ENCODE peak calls at places on chromosomes 2 and 18, in four cellular contexts. I, F, T and N are unnamed samples. For H3K9me3 and H3K4me1, the result is how much of the 10 kb centered on the place peaks cover.

GRCh38 chr2:237665713-237666143 is 38.3 kb downstream of the LRRFIP1 start:
- ATAC-seq in I (peak), T (no peak), F (peak), N (no peak)

GRCh38 chr2:144325086-144325485 is 194.8 kb downstream of the ZEB2 start:
- ATAC-seq in F (peak), T (no peak), I (no peak), N (no peak)

GRCh38 chr18:63844254-63844653 is 43.3 kb upstream of the SERPINB2 start:
- ATAC-seq in I (peak), T (peak), F (peak), N (no peak)

GRCh38 chr2:56449449-56449860 is 265.7 kb downstream of the CCDC85A start:
- ATAC-seq in I (peak), F (no peak), T (peak), N (no peak)

GRCh38 chr2:240411261-240412160 is 24.0 kb upstream of the GPC1 start:
- ATAC-seq in T (no peak), I (peak), F (no peak), N (no peak)

GRCh38 chr2:46336560-46336959 is 39.4 kb downstream of the EPAS1 start:
- ATAC-seq in F (no peak), I (peak), T (peak), N (no peak)

GRCh38 chr2:179460101-179460500 is 195.5 kb upstream of the SESTD1 start:
- ATAC-seq in F (no peak), T (peak), I (peak), N (no peak)

GRCh38 chr2:8477511-8478132 is 204.2 kb upstream of the ID2 start:
- ATAC-seq in F (peak), I (no peak), T (no peak), N (peak)

GRCh38 chr2:100561191-100561590 is 1.6 kb upstream of the PDCL3 start:
- ATAC-seq in F (no peak), T (no peak), I (no peak), N (no peak)

GRCh38 chr2:73822991-73823390 is 5.8 kb upstream of the STAMBP start:
- ATAC-seq in F (no peak), I (no peak), T (no peak), N (no peak)

GRCh38 chr18:36769611-36770314 is 59.0 kb downstream of the TPGS2 start:
- ATAC-seq in T (peak), F (peak), I (peak), N (no peak)

GRCh38 chr2:73175663-73176204 is 26.6 kb upstream of the NOTO start:
- ATAC-seq in T (no peak), F (peak), I (peak), N (peak)

GRCh38 chr2:132773331-132773730 is 103.3 kb upstream of the LYPD1 start:
- ATAC-seq in F (peak), I (no peak), T (no peak), N (no peak)

GRCh38 chr2:7672027-7672684 is 754.9 kb downstream of the RNF144A start:
- ATAC-seq in T (peak), F (no peak), I (peak), N (no peak)

GRCh38 chr2:219495531-219496122 is 3.1 kb upstream of the GMPPA start:
- ATAC-seq in I (peak), F (peak), T (peak), N (no peak)

GRCh38 chr2:183260527-183260926 is 136.3 kb downstream of the NUP35 start:
- ATAC-seq in T (no peak), F (no peak), I (no peak), N (no peak)

GRCh38 chr2:60213865-60214657 is 339.4 kb downstream of the BCL11A start:
- ATAC-seq in T (no peak), F (no peak), I (no peak), N (peak)

GRCh38 chr18:36377626-36378025 is 80.1 kb downstream of the FHOD3 start:
- ATAC-seq in I (no peak), T (no peak), F (no peak), N (no peak)

GRCh38 chr2:8666581-8666980 is 15.3 kb upstream of the ID2 start:
- ATAC-seq in I (no peak), F (no peak), T (no peak), N (no peak)

GRCh38 chr2:217900010-217900779 is 102.6 kb downstream of the TNS1 start:
- ATAC-seq in F (no peak), I (peak), T (peak), N (no peak)

GRCh38 chr2:225196579-225196978 is 154.3 kb upstream of the DOCK10 start:
- ATAC-seq in T (no peak), F (no peak), I (no peak), N (no peak)

GRCh38 chr18:67650661-67651060 is 134.1 kb upstream of the DSEL start:
- ATAC-seq in I (no peak), T (no peak), F (no peak), N (no peak)

GRCh38 chr2:70496819-70497218 is 56.8 kb downstream of the TGFA start:
- ATAC-seq in T (no peak), F (no peak), I (no peak), N (no peak)

GRCh38 chr2:62145478-62146100 is 50.3 kb upstream of the B3GNT2 start:
- ATAC-seq in F (peak), I (no peak), T (no peak), N (no peak)

GRCh38 chr2:196427996-196428634 is 211.4 kb upstream of the CCDC150 start:
- ATAC-seq in T (no peak), I (no peak), F (peak), N (no peak)

GRCh38 chr2:232348936-232349335 is 29.6 kb upstream of the ALPP start:
- ATAC-seq in I (no peak), T (peak), F (peak), N (no peak)

GRCh38 chr2:16653083-16653375 is 12.6 kb downstream of the CYRIA start:
- ATAC-seq in I (peak), F (no peak), T (no peak), N (peak)

GRCh38 chr2:82508702-82509101 is 1950.4 kb downstream of the SUCLG1 start:
- ATAC-seq in T (no peak), I (no peak), F (no peak), N (no peak)
- H3K9me3 ChIP-seq in T (under half), I (under half), F (under half), N (under half)

DNA sequence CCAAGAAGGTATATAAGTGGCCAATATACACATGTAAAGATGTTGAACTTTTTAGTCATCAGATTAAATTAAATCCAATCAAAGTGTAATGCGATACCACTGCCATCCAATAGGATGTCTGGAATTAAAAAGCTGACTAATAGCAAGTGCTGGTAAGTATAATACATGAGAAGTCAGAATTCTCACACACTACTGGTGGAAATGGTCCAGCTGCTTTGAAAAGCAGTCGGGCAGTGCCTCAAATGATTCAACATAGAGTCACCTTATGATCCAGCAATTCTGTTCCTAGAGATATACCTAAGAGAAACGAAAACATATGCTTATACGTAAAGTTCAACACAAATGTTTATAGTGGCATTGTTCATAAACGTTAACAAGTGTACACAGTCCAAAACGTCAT is 124.1 kb upstream of the MYT1L start:
- ATAC-seq in I (no peak), F (no peak), T (no peak), N (no peak)
- TF ChIP-seq EP300 in I (no peak), F (no peak), T (no peak), N (no peak)

GRCh38 chr2:892892-893291 is 57.8 kb upstream of the SNTG2 start:
- ATAC-seq in I (no peak), T (no peak), F (no peak), N (no peak)

GRCh38 chr2:890214-890613 is 60.4 kb upstream of the SNTG2 start:
- ATAC-seq in T (no peak), I (no peak), F (no peak), N (no peak)

GRCh38 chr2:888906-889566 is 61.6 kb upstream of the SNTG2 start:
- ATAC-seq in F (no peak), T (no peak), I (no peak), N (no peak)

GRCh38 chr2:892401-892800 is 58.2 kb upstream of the SNTG2 start:
- ATAC-seq in F (no peak), T (no peak), I (no peak), N (no peak)

DNA sequence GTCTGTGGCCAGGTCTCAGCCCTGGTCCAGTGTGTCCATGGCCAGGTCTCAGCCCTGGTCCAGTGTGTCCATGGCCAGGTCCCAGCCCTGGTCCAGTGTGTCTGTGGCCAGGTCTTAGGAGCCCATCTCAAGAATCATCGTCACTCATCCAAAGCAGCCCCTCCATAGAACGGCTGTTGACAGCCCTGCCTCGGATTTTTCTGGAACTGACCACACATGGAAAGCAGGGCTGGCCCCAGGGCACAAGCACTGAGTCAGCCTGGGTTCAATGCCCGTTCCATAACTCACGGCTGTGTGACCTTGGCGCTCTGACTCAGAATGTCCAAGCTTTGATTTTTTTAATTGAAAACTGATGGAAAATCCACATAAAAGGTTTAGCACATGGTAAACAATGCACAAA is 59.9 kb upstream of the SNTG2 start:
- ATAC-seq in T (no peak), F (no peak), I (no peak), N (no peak)
- H3K4me1 ChIP-seq in T (under half), F (under half), I (under half), N (under half)

DNA sequence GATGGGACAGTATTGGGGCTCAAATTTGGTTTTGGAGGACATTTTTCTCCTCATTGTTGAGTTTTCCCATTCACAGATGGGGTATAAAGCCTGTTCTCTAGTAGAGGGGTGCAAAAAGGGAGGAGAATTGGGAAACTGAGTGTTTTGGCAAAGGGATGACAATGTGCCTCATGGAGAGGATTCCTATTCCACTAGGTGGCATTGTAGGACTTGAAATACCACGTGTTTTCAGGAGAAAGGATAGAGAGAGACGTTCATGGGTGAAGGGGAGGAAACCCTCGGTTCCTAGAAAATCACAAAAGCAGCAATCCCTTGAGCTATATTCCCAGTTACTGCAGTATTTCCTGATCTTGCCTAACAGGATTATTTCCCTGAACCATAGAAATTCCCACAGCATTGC is 113.7 kb upstream of the SRD5A2 start:
- ATAC-seq in I (peak), T (peak), F (no peak), N (no peak)
- H3K9me3 ChIP-seq in I (under half), T (under half), F (under half), N (half or more)

DNA sequence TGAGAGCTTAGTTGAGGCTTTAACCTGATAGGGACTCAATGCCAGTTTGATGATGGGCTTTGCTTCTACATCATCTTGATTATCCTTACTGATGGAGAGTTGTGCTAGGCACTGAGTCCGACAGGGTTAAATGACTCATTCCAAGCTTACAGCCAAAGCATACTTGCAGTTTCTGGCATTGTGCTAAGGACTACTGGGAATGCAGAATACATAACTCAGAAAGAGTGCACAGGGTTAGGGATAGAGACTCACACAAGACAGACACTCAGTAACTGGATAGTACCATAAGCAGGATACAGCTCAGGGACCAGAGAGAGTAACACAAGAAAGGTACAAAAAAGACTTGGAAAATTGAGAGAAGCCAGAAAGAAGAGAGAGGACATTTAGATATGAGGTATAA is 94.1 kb upstream of the SLC14A2 start:
- ATAC-seq in T (no peak), I (no peak), F (no peak), N (peak)
- TF ChIP-seq EP300 in T (no peak), I (no peak), F (no peak), N (no peak)

GRCh38 chr2:9984861-9985480 is 33.5 kb downstream of the GRHL1 start:
- ATAC-seq in F (no peak), I (no peak), T (no peak), N (peak)
- H3K4me1 ChIP-seq in F (under half), I (under half), T (under half), N (under half)

GRCh38 chr18:78868330-78869316 is 111.0 kb upstream of the SALL3 start:
- ATAC-seq in I (no peak), T (no peak), F (no peak), N (no peak)

GRCh38 chr18:78865771-78866310 is 113.8 kb upstream of the SALL3 start:
- ATAC-seq in I (no peak), F (no peak), T (no peak), N (no peak)

GRCh38 chr18:78865056-78865598 is 114.5 kb upstream of the SALL3 start:
- ATAC-seq in T (no peak), I (no peak), F (no peak), N (no peak)

GRCh38 chr18:78871631-78872030 is 108.0 kb upstream of the SALL3 start:
- ATAC-seq in F (no peak), T (no peak), I (no peak), N (no peak)

DNA sequence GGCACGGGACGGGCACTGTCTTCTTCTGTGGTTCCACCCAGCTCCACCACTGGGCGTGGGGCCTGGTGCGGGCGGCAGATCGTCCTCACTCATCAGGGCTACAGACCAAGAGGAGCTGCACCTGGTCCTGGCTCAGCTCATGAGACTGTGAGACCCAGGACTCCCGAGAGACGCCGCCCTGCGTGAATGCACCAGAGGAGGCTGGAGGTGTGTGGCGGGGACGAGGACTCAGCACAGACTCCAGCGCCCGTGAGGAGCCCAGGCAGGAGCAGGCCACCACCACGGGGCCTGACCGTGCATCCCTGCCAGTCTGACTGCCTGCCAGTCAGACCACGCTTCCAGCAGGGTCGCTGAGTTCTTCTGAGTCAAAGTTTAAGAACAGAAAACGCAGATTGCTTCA is 112.5 kb upstream of the SALL3 start:
- ATAC-seq in T (no peak), I (peak), F (no peak), N (no peak)
- H3K9me3 ChIP-seq in T (under half), I (under half), F (under half), N (under half)

DNA sequence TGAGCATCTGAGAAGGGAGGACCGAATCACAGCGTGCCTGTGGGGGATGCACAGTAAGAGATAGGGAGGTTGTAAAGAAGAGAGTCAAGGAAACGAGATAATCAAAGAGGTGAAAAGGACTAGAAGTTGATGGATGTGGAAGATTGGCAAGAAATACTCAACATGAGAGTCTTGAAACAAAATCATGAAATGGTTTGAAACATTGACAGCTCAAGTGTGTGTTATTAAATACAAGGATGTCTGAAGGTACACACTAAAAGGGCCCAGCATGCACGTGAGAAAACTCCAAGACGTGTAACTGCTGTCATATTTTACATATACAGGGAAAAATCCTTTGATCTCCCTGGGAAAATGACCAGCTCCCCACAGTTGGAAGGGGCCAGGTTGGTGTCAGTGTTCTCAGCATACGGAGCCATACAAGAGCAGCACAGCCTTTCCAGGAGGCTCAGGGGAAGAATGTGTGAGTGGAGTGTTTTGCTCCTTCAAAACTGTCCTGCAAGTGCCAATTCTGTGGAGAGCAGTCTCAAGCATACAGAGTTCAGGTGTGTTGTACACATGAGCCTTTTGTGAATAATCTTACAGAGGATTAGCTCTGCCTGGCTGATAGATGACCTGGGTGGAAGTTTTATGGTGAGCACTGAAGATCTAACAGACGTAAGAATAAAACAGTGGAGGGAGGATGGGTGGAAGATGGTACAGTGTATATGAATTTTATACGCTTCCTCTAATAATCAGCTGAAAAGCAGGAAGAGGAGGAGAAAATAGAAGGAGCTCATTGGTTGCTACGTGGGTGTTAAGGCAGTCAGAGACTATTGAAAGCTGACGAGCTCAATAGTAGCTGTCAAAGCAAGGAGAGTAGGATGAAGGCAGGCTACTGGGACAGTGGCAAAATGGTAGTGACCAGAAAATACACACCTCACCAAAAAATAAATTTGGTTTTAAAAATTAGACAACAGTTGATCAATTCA is 126.8 kb downstream of the ATP9B start:
- ATAC-seq in I (no peak), F (no peak), T (no peak), N (no peak)
- TF ChIP-seq EP300 in I (no peak), F (no peak), T (no peak), N (no peak)

GRCh38 chr2:157254041-157254440 is 3.5 kb upstream of the GALNT5 start:
- ATAC-seq in F (no peak), I (no peak), T (no peak), N (no peak)

GRCh38 chr2:157258520-157259326 is 1.2 kb downstream of the GALNT5 start:
- ATAC-seq in T (peak), I (no peak), F (no peak), N (no peak)

GRCh38 chr2:157257312-157258252 is at the start of gene GALNT5:
- ATAC-seq in T (peak), I (peak), F (no peak), N (peak)

GRCh38 chr2:157260403-157261198 is 3.1 kb downstream of the GALNT5 start:
- ATAC-seq in I (no peak), T (no peak), F (no peak), N (no peak)

GRCh38 chr2:157256621-157257020 is 884 bp upstream of the GALNT5 start:
- ATAC-seq in I (no peak), F (peak), T (no peak), N (no peak)
- H3K4me1 ChIP-seq in I (under half), F (under half), T (under half), N (under half)